ENCODE peak calls at places on chromosomes 5 and 9, in ten cellular contexts. One of them, this sample, is unnamed.

GRCh38 chr9:76459691-76460635 is 981 bp downstream of the GCNT1 start:
- DNase-seq in A673: peak
- DNase-seq in glutamatergic neuron: peak
- DNase-seq in nephron progenitor cell: peak
- DNase-seq in GM12865: no peak
- DNase-seq in cardiac muscle cell: peak
- DNase-seq in transverse colon: peak
- DNase-seq in PC-3: peak
- DNase-seq in cardiac fibroblast: peak
- DNase-seq in lower leg skin: no peak
- DNase-seq in this sample: peak

GRCh38 chr9:84832453-84832852 is 162.9 kb downstream of the NTRK2 start:
- DNase-seq in GM12865: no peak
- DNase-seq in glutamatergic neuron: no peak
- DNase-seq in nephron progenitor cell: no peak
- DNase-seq in cardiac muscle cell: no peak
- DNase-seq in transverse colon: no peak
- DNase-seq in A673: no peak
- DNase-seq in PC-3: no peak
- DNase-seq in lower leg skin: no peak
- DNase-seq in cardiac fibroblast: no peak
- DNase-seq in this sample: no peak

GRCh38 chr5:79255786-79256557 is 20.0 kb downstream of the JMY start:
- DNase-seq in glutamatergic neuron: peak
- DNase-seq in nephron progenitor cell: peak
- DNase-seq in GM12865: peak
- DNase-seq in PC-3: peak
- DNase-seq in lower leg skin: no peak
- DNase-seq in cardiac muscle cell: peak
- DNase-seq in transverse colon: peak
- DNase-seq in cardiac fibroblast: peak
- DNase-seq in A673: peak
- DNase-seq in this sample: peak

GRCh38 chr5:154962494-154962893 is 21.6 kb downstream of the MRPL22 start:
- DNase-seq in lower leg skin: no peak
- DNase-seq in PC-3: peak
- DNase-seq in A673: no peak
- DNase-seq in GM12865: peak
- DNase-seq in transverse colon: no peak
- DNase-seq in cardiac muscle cell: no peak
- DNase-seq in nephron progenitor cell: no peak
- DNase-seq in glutamatergic neuron: no peak
- DNase-seq in cardiac fibroblast: no peak
- DNase-seq in this sample: no peak

GRCh38 chr5:142248853-142249462 is 75.9 kb downstream of the SPRY4 start:
- DNase-seq in lower leg skin: no peak
- DNase-seq in A673: no peak
- DNase-seq in GM12865: no peak
- DNase-seq in cardiac fibroblast: peak
- DNase-seq in cardiac muscle cell: peak
- DNase-seq in glutamatergic neuron: no peak
- DNase-seq in PC-3: peak
- DNase-seq in transverse colon: peak
- DNase-seq in nephron progenitor cell: peak
- DNase-seq in this sample: no peak

GRCh38 chr5:107806705-107807104 is 136.0 kb upstream of the EFNA5 start:
- DNase-seq in lower leg skin: no peak
- DNase-seq in nephron progenitor cell: no peak
- DNase-seq in glutamatergic neuron: no peak
- DNase-seq in GM12865: no peak
- DNase-seq in transverse colon: no peak
- DNase-seq in cardiac muscle cell: peak
- DNase-seq in cardiac fibroblast: no peak
- DNase-seq in A673: no peak
- DNase-seq in PC-3: peak
- DNase-seq in this sample: no peak

GRCh38 chr5:37005946-37006540 is 129.5 kb downstream of the NIPBL start:
- DNase-seq in lower leg skin: no peak
- DNase-seq in GM12865: peak
- DNase-seq in cardiac muscle cell: peak
- DNase-seq in transverse colon: no peak
- DNase-seq in A673: peak
- DNase-seq in cardiac fibroblast: peak
- DNase-seq in PC-3: peak
- DNase-seq in glutamatergic neuron: no peak
- DNase-seq in nephron progenitor cell: no peak
- DNase-seq in this sample: no peak

GRCh38 chr5:8953016-8953415 is 592.9 kb downstream of the SEMA5A start:
- DNase-seq in transverse colon: no peak
- DNase-seq in cardiac muscle cell: no peak
- DNase-seq in GM12865: peak
- DNase-seq in lower leg skin: no peak
- DNase-seq in cardiac fibroblast: no peak
- DNase-seq in PC-3: no peak
- DNase-seq in glutamatergic neuron: no peak
- DNase-seq in nephron progenitor cell: no peak
- DNase-seq in A673: no peak
- DNase-seq in this sample: no peak

GRCh38 chr5:318931-319601 is 2.4 kb upstream of the AHRR start:
- DNase-seq in PC-3: no peak
- DNase-seq in GM12865: no peak
- DNase-seq in lower leg skin: no peak
- DNase-seq in cardiac muscle cell: no peak
- DNase-seq in A673: no peak
- DNase-seq in transverse colon: no peak
- DNase-seq in glutamatergic neuron: no peak
- DNase-seq in nephron progenitor cell: no peak
- DNase-seq in cardiac fibroblast: no peak
- DNase-seq in this sample: no peak

GRCh38 chr5:320524-321232 is 836 bp upstream of the AHRR start:
- DNase-seq in glutamatergic neuron: peak
- DNase-seq in nephron progenitor cell: no peak
- DNase-seq in A673: no peak
- DNase-seq in GM12865: no peak
- DNase-seq in transverse colon: no peak
- DNase-seq in cardiac fibroblast: no peak
- DNase-seq in cardiac muscle cell: no peak
- DNase-seq in lower leg skin: no peak
- DNase-seq in PC-3: no peak
- DNase-seq in this sample: no peak

GRCh38 chr5:316210-317085 is 5.1 kb upstream of the AHRR start:
- DNase-seq in glutamatergic neuron: no peak
- DNase-seq in PC-3: no peak
- DNase-seq in nephron progenitor cell: no peak
- DNase-seq in GM12865: no peak
- DNase-seq in lower leg skin: no peak
- DNase-seq in cardiac fibroblast: no peak
- DNase-seq in cardiac muscle cell: no peak
- DNase-seq in transverse colon: no peak
- DNase-seq in A673: peak
- DNase-seq in this sample: no peak

GRCh38 chr5:317086-317811 is 4.3 kb upstream of the AHRR start:
- DNase-seq in GM12865: peak
- DNase-seq in cardiac muscle cell: peak
- DNase-seq in PC-3: peak
- DNase-seq in transverse colon: peak
- DNase-seq in lower leg skin: no peak
- DNase-seq in nephron progenitor cell: peak
- DNase-seq in A673: peak
- DNase-seq in glutamatergic neuron: peak
- DNase-seq in cardiac fibroblast: peak
- DNase-seq in this sample: peak

GRCh38 chr5:318341-318897 is 3.1 kb upstream of the AHRR start:
- DNase-seq in glutamatergic neuron: no peak
- DNase-seq in cardiac muscle cell: peak
- DNase-seq in nephron progenitor cell: no peak
- DNase-seq in A673: peak
- DNase-seq in lower leg skin: no peak
- DNase-seq in GM12865: no peak
- DNase-seq in cardiac fibroblast: peak
- DNase-seq in transverse colon: no peak
- DNase-seq in PC-3: peak
- DNase-seq in this sample: no peak
- TF ChIP-seq CTCF in glutamatergic neuron: no peak
- TF ChIP-seq CTCF in cardiac muscle cell: no peak
- TF ChIP-seq CTCF in nephron progenitor cell: no peak
- TF ChIP-seq CTCF in A673: no peak
- TF ChIP-seq CTCF in lower leg skin: no peak
- TF ChIP-seq CTCF in GM12865: no peak
- TF ChIP-seq CTCF in cardiac fibroblast: no peak
- TF ChIP-seq CTCF in transverse colon: no peak
- TF ChIP-seq CTCF in PC-3: no peak
- TF ChIP-seq CTCF in this sample: no peak

GRCh38 chr5:151003503-151003860 is 16.9 kb upstream of the GPX3 start:
- DNase-seq in glutamatergic neuron: no peak
- DNase-seq in lower leg skin: no peak
- DNase-seq in A673: no peak
- DNase-seq in transverse colon: no peak
- DNase-seq in cardiac muscle cell: no peak
- DNase-seq in PC-3: no peak
- DNase-seq in GM12865: no peak
- DNase-seq in cardiac fibroblast: no peak
- DNase-seq in nephron progenitor cell: no peak
- DNase-seq in this sample: no peak

GRCh38 chr5:151001436-151001835 is 19.0 kb upstream of the GPX3 start:
- DNase-seq in GM12865: no peak
- DNase-seq in PC-3: no peak
- DNase-seq in glutamatergic neuron: no peak
- DNase-seq in cardiac muscle cell: no peak
- DNase-seq in lower leg skin: no peak
- DNase-seq in nephron progenitor cell: no peak
- DNase-seq in cardiac fibroblast: no peak
- DNase-seq in A673: no peak
- DNase-seq in transverse colon: no peak
- DNase-seq in this sample: no peak

GRCh38 chr5:151002681-151003502 is 17.5 kb upstream of the GPX3 start:
- DNase-seq in A673: no peak
- DNase-seq in cardiac muscle cell: no peak
- DNase-seq in transverse colon: no peak
- DNase-seq in PC-3: no peak
- DNase-seq in GM12865: no peak
- DNase-seq in lower leg skin: no peak
- DNase-seq in cardiac fibroblast: no peak
- DNase-seq in glutamatergic neuron: no peak
- DNase-seq in nephron progenitor cell: no peak
- DNase-seq in this sample: no peak

GRCh38 chr5:151004499-151004898 is 15.9 kb upstream of the GPX3 start:
- DNase-seq in glutamatergic neuron: no peak
- DNase-seq in GM12865: no peak
- DNase-seq in PC-3: no peak
- DNase-seq in cardiac fibroblast: no peak
- DNase-seq in lower leg skin: no peak
- DNase-seq in nephron progenitor cell: no peak
- DNase-seq in cardiac muscle cell: no peak
- DNase-seq in transverse colon: no peak
- DNase-seq in A673: no peak
- DNase-seq in this sample: no peak

DNA sequence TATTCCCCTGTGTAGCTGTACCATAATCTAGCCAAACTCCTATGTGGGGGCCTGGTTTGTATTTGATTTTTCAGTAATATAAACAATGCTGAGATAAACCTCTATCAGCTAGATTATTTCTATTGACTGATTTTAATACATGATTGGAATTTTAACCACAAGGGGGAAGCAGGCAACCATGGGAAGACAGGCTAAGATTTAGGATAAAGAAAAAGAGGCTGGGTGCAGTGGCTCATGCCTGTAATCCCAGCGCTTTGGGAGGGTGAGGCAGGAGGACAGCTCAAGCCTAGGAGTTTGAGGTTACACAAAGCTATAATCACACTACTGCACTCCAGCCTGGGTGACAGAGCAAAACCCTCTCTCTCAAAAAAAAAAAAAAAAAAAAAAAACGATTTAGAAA is 18.1 kb upstream of the GPX3 start:
- DNase-seq in PC-3: peak
- DNase-seq in cardiac fibroblast: peak
- DNase-seq in cardiac muscle cell: peak
- DNase-seq in A673: peak
- DNase-seq in glutamatergic neuron: no peak
- DNase-seq in GM12865: no peak
- DNase-seq in lower leg skin: no peak
- DNase-seq in nephron progenitor cell: no peak
- DNase-seq in transverse colon: no peak
- DNase-seq in this sample: no peak
- TF ChIP-seq CTCF in PC-3: peak
- TF ChIP-seq CTCF in cardiac fibroblast: peak
- TF ChIP-seq CTCF in cardiac muscle cell: peak
- TF ChIP-seq CTCF in A673: peak
- TF ChIP-seq CTCF in glutamatergic neuron: peak
- TF ChIP-seq CTCF in GM12865: peak
- TF ChIP-seq CTCF in lower leg skin: no peak
- TF ChIP-seq CTCF in nephron progenitor cell: no peak
- TF ChIP-seq CTCF in transverse colon: peak
- TF ChIP-seq CTCF in this sample: no peak

GRCh38 chr5:117054808-117055398 is 480.3 kb upstream of the SEMA6A start:
- DNase-seq in transverse colon: no peak
- DNase-seq in cardiac fibroblast: no peak
- DNase-seq in lower leg skin: no peak
- DNase-seq in GM12865: no peak
- DNase-seq in cardiac muscle cell: no peak
- DNase-seq in PC-3: no peak
- DNase-seq in nephron progenitor cell: no peak
- DNase-seq in glutamatergic neuron: no peak
- DNase-seq in A673: peak
- DNase-seq in this sample: no peak

GRCh38 chr5:117060099-117060498 is 485.5 kb upstream of the SEMA6A start:
- DNase-seq in cardiac muscle cell: no peak
- DNase-seq in transverse colon: no peak
- DNase-seq in cardiac fibroblast: no peak
- DNase-seq in nephron progenitor cell: no peak
- DNase-seq in A673: no peak
- DNase-seq in lower leg skin: no peak
- DNase-seq in GM12865: no peak
- DNase-seq in PC-3: no peak
- DNase-seq in glutamatergic neuron: no peak
- DNase-seq in this sample: no peak

GRCh38 chr5:117054141-117054540 is 479.5 kb upstream of the SEMA6A start:
- DNase-seq in cardiac muscle cell: no peak
- DNase-seq in GM12865: no peak
- DNase-seq in cardiac fibroblast: no peak
- DNase-seq in A673: no peak
- DNase-seq in glutamatergic neuron: no peak
- DNase-seq in PC-3: no peak
- DNase-seq in nephron progenitor cell: no peak
- DNase-seq in transverse colon: no peak
- DNase-seq in lower leg skin: no peak
- DNase-seq in this sample: no peak

DNA sequence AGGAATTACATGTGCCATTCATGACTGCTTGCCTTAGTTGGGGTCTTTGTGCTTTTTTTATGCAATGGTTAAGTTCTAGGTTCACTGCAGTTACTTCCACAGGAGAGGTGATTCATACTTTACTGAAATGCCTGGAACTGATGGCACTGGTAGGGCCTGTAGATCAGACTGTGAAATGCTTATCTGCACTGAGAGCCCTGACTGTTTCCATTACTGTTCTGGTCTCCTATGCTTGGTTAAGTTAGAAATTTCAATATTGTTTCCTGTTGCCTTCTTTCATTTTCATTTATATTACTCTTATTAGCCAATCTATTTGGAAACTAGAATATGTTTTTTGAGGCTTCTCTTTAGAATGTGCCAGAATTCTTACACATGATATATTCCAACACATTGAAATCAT is 484.1 kb upstream of the SEMA6A start:
- DNase-seq in lower leg skin: no peak
- DNase-seq in A673: no peak
- DNase-seq in cardiac fibroblast: no peak
- DNase-seq in GM12865: peak
- DNase-seq in transverse colon: no peak
- DNase-seq in nephron progenitor cell: no peak
- DNase-seq in glutamatergic neuron: no peak
- DNase-seq in cardiac muscle cell: no peak
- DNase-seq in PC-3: no peak
- DNase-seq in this sample: no peak
- TF ChIP-seq CTCF in lower leg skin: no peak
- TF ChIP-seq CTCF in A673: no peak
- TF ChIP-seq CTCF in cardiac fibroblast: no peak
- TF ChIP-seq CTCF in GM12865: no peak
- TF ChIP-seq CTCF in transverse colon: no peak
- TF ChIP-seq CTCF in nephron progenitor cell: no peak
- TF ChIP-seq CTCF in glutamatergic neuron: no peak
- TF ChIP-seq CTCF in cardiac muscle cell: no peak
- TF ChIP-seq CTCF in PC-3: no peak
- TF ChIP-seq CTCF in this sample: no peak

GRCh38 chr5:43043400-43043756 is 3.3 kb upstream of the ANXA2R start:
- DNase-seq in transverse colon: no peak
- DNase-seq in cardiac fibroblast: no peak
- DNase-seq in A673: no peak
- DNase-seq in GM12865: no peak
- DNase-seq in glutamatergic neuron: no peak
- DNase-seq in PC-3: no peak
- DNase-seq in nephron progenitor cell: no peak
- DNase-seq in lower leg skin: no peak
- DNase-seq in cardiac muscle cell: no peak
- DNase-seq in this sample: no peak

GRCh38 chr5:43044181-43044914 is 4.2 kb upstream of the ANXA2R start:
- DNase-seq in nephron progenitor cell: peak
- DNase-seq in A673: no peak
- DNase-seq in PC-3: peak
- DNase-seq in cardiac muscle cell: no peak
- DNase-seq in glutamatergic neuron: no peak
- DNase-seq in cardiac fibroblast: peak
- DNase-seq in transverse colon: no peak
- DNase-seq in GM12865: no peak
- DNase-seq in lower leg skin: no peak
- DNase-seq in this sample: peak

GRCh38 chr5:43042176-43042625 is 2.1 kb upstream of the ANXA2R start:
- DNase-seq in PC-3: peak
- DNase-seq in glutamatergic neuron: peak
- DNase-seq in cardiac muscle cell: peak
- DNase-seq in lower leg skin: peak
- DNase-seq in nephron progenitor cell: peak
- DNase-seq in transverse colon: peak
- DNase-seq in A673: no peak
- DNase-seq in GM12865: peak
- DNase-seq in cardiac fibroblast: peak
- DNase-seq in this sample: peak

GRCh38 chr5:43041669-43042175 is 1.6 kb upstream of the ANXA2R start:
- DNase-seq in PC-3: peak
- DNase-seq in glutamatergic neuron: peak
- DNase-seq in A673: peak
- DNase-seq in nephron progenitor cell: peak
- DNase-seq in transverse colon: peak
- DNase-seq in lower leg skin: peak
- DNase-seq in cardiac fibroblast: peak
- DNase-seq in GM12865: peak
- DNase-seq in cardiac muscle cell: peak
- DNase-seq in this sample: peak

DNA sequence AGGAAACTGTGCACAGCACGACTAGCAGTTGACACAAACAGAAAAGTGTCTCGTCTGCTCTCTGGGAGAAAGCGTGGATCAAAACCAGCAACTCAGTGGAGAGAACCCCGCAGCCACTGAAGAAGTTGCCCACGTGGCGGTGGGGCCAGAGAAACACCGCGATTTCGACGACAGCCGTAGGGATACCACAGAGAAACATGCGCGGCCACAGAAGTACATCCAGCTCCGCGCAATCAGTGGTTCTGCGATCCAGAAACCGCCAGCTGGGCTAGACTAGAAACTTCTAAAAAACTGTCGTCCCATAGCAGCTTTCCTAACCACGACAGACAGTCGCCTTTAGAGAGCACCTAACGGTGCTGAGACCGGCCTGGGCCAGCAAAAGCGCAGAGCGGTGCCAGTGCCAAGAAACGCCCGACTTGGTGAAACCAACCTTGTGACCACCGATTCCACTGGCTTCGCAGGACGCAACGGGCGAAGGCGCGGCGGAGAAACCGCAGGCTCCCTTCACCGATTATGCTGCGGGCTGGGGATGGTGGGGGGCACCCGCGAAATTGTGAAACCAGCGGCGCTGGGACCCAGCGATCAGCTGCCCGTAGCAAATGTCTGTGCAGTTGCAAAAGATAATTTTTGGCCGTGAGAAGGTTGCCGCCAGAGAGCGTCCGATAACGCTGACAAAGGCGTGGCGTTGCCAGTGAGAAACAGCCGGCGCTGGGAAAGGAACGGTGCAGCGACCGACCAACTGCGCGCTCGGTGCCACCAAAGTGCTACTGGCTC is 2.7 kb upstream of the ANXA2R start:
- DNase-seq in cardiac muscle cell: peak
- DNase-seq in PC-3: peak
- DNase-seq in A673: peak
- DNase-seq in glutamatergic neuron: peak
- DNase-seq in cardiac fibroblast: peak
- DNase-seq in lower leg skin: peak
- DNase-seq in GM12865: peak
- DNase-seq in transverse colon: peak
- DNase-seq in nephron progenitor cell: peak
- DNase-seq in this sample: peak
- TF ChIP-seq CTCF in cardiac muscle cell: peak
- TF ChIP-seq CTCF in PC-3: peak
- TF ChIP-seq CTCF in A673: peak
- TF ChIP-seq CTCF in glutamatergic neuron: peak
- TF ChIP-seq CTCF in cardiac fibroblast: no peak
- TF ChIP-seq CTCF in lower leg skin: no peak
- TF ChIP-seq CTCF in GM12865: peak
- TF ChIP-seq CTCF in transverse colon: no peak
- TF ChIP-seq CTCF in nephron progenitor cell: no peak
- TF ChIP-seq CTCF in this sample: no peak

This sample was measured in endothelial cell.